ENCODE peak calls at places on chromosomes 11 and 22, in seven cellular contexts. One of them, this sample, is unnamed.

GRCh38 chr22:38487946-38488345 is 18.2 kb downstream of the DDX17 start:
- DNase-seq in nephron progenitor cell: no peak
- DNase-seq in BE2C: no peak
- DNase-seq in sigmoid colon: no peak
- DNase-seq in mesothelial cell of epicardium: no peak
- DNase-seq in spleen: no peak
- DNase-seq in colonic mucosa: no peak
- DNase-seq in this sample: no peak

GRCh38 chr11:111604392-111605009 is 2.3 kb downstream of the SIK2 start:
- DNase-seq in nephron progenitor cell: peak
- DNase-seq in BE2C: no peak
- DNase-seq in sigmoid colon: no peak
- DNase-seq in mesothelial cell of epicardium: no peak
- DNase-seq in spleen: no peak
- DNase-seq in colonic mucosa: no peak
- DNase-seq in this sample: no peak

GRCh38 chr22:48391820-48392219 is 1435.9 kb downstream of the BRD1 start:
- DNase-seq in nephron progenitor cell: no peak
- DNase-seq in BE2C: no peak
- DNase-seq in sigmoid colon: no peak
- DNase-seq in mesothelial cell of epicardium: peak
- DNase-seq in spleen: no peak
- DNase-seq in colonic mucosa: no peak
- DNase-seq in this sample: no peak

GRCh38 chr11:112085822-112086421 is 634 bp downstream of the TIMM8B start:
- DNase-seq in nephron progenitor cell: no peak
- DNase-seq in BE2C: peak
- DNase-seq in sigmoid colon: no peak
- DNase-seq in mesothelial cell of epicardium: no peak
- DNase-seq in spleen: peak
- DNase-seq in colonic mucosa: peak
- DNase-seq in this sample: peak

GRCh38 chr11:72609045-72609444 is 65.2 kb downstream of the PDE2A start:
- DNase-seq in nephron progenitor cell: no peak
- DNase-seq in BE2C: no peak
- DNase-seq in sigmoid colon: no peak
- DNase-seq in mesothelial cell of epicardium: no peak
- DNase-seq in spleen: no peak
- DNase-seq in colonic mucosa: no peak
- DNase-seq in this sample: no peak

GRCh38 chr11:11578542-11578941 is 43.3 kb downstream of the GALNT18 start:
- DNase-seq in nephron progenitor cell: no peak
- DNase-seq in BE2C: no peak
- DNase-seq in sigmoid colon: no peak
- DNase-seq in mesothelial cell of epicardium: no peak
- DNase-seq in spleen: no peak
- DNase-seq in colonic mucosa: no peak
- DNase-seq in this sample: peak

GRCh38 chr11:122735031-122735430 is 79.5 kb downstream of the UBASH3B start:
- DNase-seq in nephron progenitor cell: no peak
- DNase-seq in BE2C: no peak
- DNase-seq in sigmoid colon: no peak
- DNase-seq in mesothelial cell of epicardium: no peak
- DNase-seq in spleen: no peak
- DNase-seq in colonic mucosa: no peak
- DNase-seq in this sample: no peak

GRCh38 chr11:72821920-72822799 is 7.9 kb downstream of the ATG16L2 start:
- DNase-seq in nephron progenitor cell: peak
- DNase-seq in BE2C: peak
- DNase-seq in sigmoid colon: peak
- DNase-seq in mesothelial cell of epicardium: peak
- DNase-seq in spleen: peak
- DNase-seq in colonic mucosa: peak
- DNase-seq in this sample: peak

GRCh38 chr11:82980292-82980691 is 78.8 kb downstream of the DDIAS start:
- DNase-seq in nephron progenitor cell: no peak
- DNase-seq in BE2C: no peak
- DNase-seq in sigmoid colon: no peak
- DNase-seq in mesothelial cell of epicardium: no peak
- DNase-seq in spleen: no peak
- DNase-seq in colonic mucosa: no peak
- DNase-seq in this sample: no peak

GRCh38 chr22:49735411-49736311 is 92.0 kb downstream of the BRD1 start:
- DNase-seq in nephron progenitor cell: peak
- DNase-seq in BE2C: no peak
- DNase-seq in sigmoid colon: peak
- DNase-seq in mesothelial cell of epicardium: peak
- DNase-seq in spleen: no peak
- DNase-seq in colonic mucosa: no peak
- DNase-seq in this sample: no peak

GRCh38 chr11:110921742-110922200 is 209.5 kb upstream of the ARHGAP20 start:
- DNase-seq in nephron progenitor cell: no peak
- DNase-seq in BE2C: no peak
- DNase-seq in sigmoid colon: peak
- DNase-seq in mesothelial cell of epicardium: peak
- DNase-seq in spleen: no peak
- DNase-seq in colonic mucosa: no peak
- DNase-seq in this sample: no peak

GRCh38 chr11:73814812-73815211 is 27.1 kb downstream of the MRPL48 start:
- DNase-seq in nephron progenitor cell: no peak
- DNase-seq in BE2C: no peak
- DNase-seq in sigmoid colon: no peak
- DNase-seq in mesothelial cell of epicardium: no peak
- DNase-seq in spleen: no peak
- DNase-seq in colonic mucosa: no peak
- DNase-seq in this sample: no peak

GRCh38 chr11:69666261-69666660 is 8.9 kb downstream of the LTO1 start:
- DNase-seq in nephron progenitor cell: no peak
- DNase-seq in BE2C: no peak
- DNase-seq in sigmoid colon: peak
- DNase-seq in mesothelial cell of epicardium: no peak
- DNase-seq in spleen: peak
- DNase-seq in colonic mucosa: no peak
- DNase-seq in this sample: no peak

GRCh38 chr11:75286826-75287465 is 46.4 kb downstream of the TPBGL start:
- DNase-seq in nephron progenitor cell: no peak
- DNase-seq in BE2C: no peak
- DNase-seq in sigmoid colon: no peak
- DNase-seq in mesothelial cell of epicardium: no peak
- DNase-seq in spleen: no peak
- DNase-seq in colonic mucosa: no peak
- DNase-seq in this sample: no peak

GRCh38 chr11:10982695-10983492 is 125.0 kb upstream of the ZBED5 start:
- DNase-seq in nephron progenitor cell: no peak
- DNase-seq in BE2C: no peak
- DNase-seq in sigmoid colon: no peak
- DNase-seq in mesothelial cell of epicardium: no peak
- DNase-seq in spleen: no peak
- DNase-seq in colonic mucosa: no peak
- DNase-seq in this sample: peak

GRCh38 chr22:41826430-41827383 is 6.2 kb upstream of the SREBF2 start:
- DNase-seq in nephron progenitor cell: peak
- DNase-seq in BE2C: no peak
- DNase-seq in sigmoid colon: no peak
- DNase-seq in mesothelial cell of epicardium: no peak
- DNase-seq in spleen: no peak
- DNase-seq in colonic mucosa: peak
- DNase-seq in this sample: no peak

GRCh38 chr11:19557720-19558140 is 154.9 kb upstream of the NAV2 start:
- DNase-seq in nephron progenitor cell: peak
- DNase-seq in BE2C: peak
- DNase-seq in sigmoid colon: peak
- DNase-seq in mesothelial cell of epicardium: peak
- DNase-seq in spleen: peak
- DNase-seq in colonic mucosa: peak
- DNase-seq in this sample: peak

GRCh38 chr11:35980646-35981402 is 37.0 kb downstream of the LDLRAD3 start:
- DNase-seq in nephron progenitor cell: no peak
- DNase-seq in BE2C: no peak
- DNase-seq in sigmoid colon: no peak
- DNase-seq in mesothelial cell of epicardium: no peak
- DNase-seq in spleen: no peak
- DNase-seq in colonic mucosa: no peak
- DNase-seq in this sample: no peak

GRCh38 chr11:111272420-111272819 is 25.9 kb upstream of the POU2AF3 start:
- DNase-seq in nephron progenitor cell: no peak
- DNase-seq in BE2C: no peak
- DNase-seq in sigmoid colon: no peak
- DNase-seq in mesothelial cell of epicardium: no peak
- DNase-seq in spleen: no peak
- DNase-seq in colonic mucosa: no peak
- DNase-seq in this sample: no peak

GRCh38 chr22:22431271-22432220 is 77.0 kb downstream of the ZNF280B start:
- DNase-seq in nephron progenitor cell: peak
- DNase-seq in BE2C: peak
- DNase-seq in sigmoid colon: peak
- DNase-seq in mesothelial cell of epicardium: peak
- DNase-seq in spleen: peak
- DNase-seq in colonic mucosa: peak
- DNase-seq in this sample: peak

GRCh38 chr11:11620966-11621880 is 582 bp downstream of the GALNT18 start:
- DNase-seq in nephron progenitor cell: peak
- DNase-seq in BE2C: no peak
- DNase-seq in sigmoid colon: peak
- DNase-seq in mesothelial cell of epicardium: no peak
- DNase-seq in spleen: peak
- DNase-seq in colonic mucosa: peak
- DNase-seq in this sample: peak

GRCh38 chr22:45212992-45213751 is 27.5 kb downstream of the KIAA0930 start:
- DNase-seq in nephron progenitor cell: no peak
- DNase-seq in BE2C: peak
- DNase-seq in sigmoid colon: peak
- DNase-seq in mesothelial cell of epicardium: no peak
- DNase-seq in spleen: peak
- DNase-seq in colonic mucosa: no peak
- DNase-seq in this sample: no peak

GRCh38 chr11:79353706-79354105 is 87.1 kb downstream of the TENM4 start:
- DNase-seq in nephron progenitor cell: no peak
- DNase-seq in BE2C: no peak
- DNase-seq in sigmoid colon: no peak
- DNase-seq in mesothelial cell of epicardium: no peak
- DNase-seq in spleen: no peak
- DNase-seq in colonic mucosa: no peak
- DNase-seq in this sample: no peak

GRCh38 chr11:119054418-119054817 is 2.6 kb downstream of the HYOU1 start:
- DNase-seq in nephron progenitor cell: no peak
- DNase-seq in BE2C: no peak
- DNase-seq in sigmoid colon: no peak
- DNase-seq in mesothelial cell of epicardium: no peak
- DNase-seq in spleen: peak
- DNase-seq in colonic mucosa: no peak
- DNase-seq in this sample: no peak

GRCh38 chr11:119061256-119061655 is 4.3 kb upstream of the HYOU1 start:
- DNase-seq in nephron progenitor cell: no peak
- DNase-seq in BE2C: no peak
- DNase-seq in sigmoid colon: no peak
- DNase-seq in mesothelial cell of epicardium: no peak
- DNase-seq in spleen: no peak
- DNase-seq in colonic mucosa: no peak
- DNase-seq in this sample: no peak

GRCh38 chr11:119056397-119056999 is 507 bp downstream of the HYOU1 start:
- DNase-seq in nephron progenitor cell: no peak
- DNase-seq in BE2C: peak
- DNase-seq in sigmoid colon: peak
- DNase-seq in mesothelial cell of epicardium: no peak
- DNase-seq in spleen: no peak
- DNase-seq in colonic mucosa: peak
- DNase-seq in this sample: peak

GRCh38 chr11:119055901-119056300 is 1.1 kb downstream of the HYOU1 start:
- DNase-seq in nephron progenitor cell: no peak
- DNase-seq in BE2C: peak
- DNase-seq in sigmoid colon: no peak
- DNase-seq in mesothelial cell of epicardium: no peak
- DNase-seq in spleen: no peak
- DNase-seq in colonic mucosa: no peak
- DNase-seq in this sample: no peak

GRCh38 chr11:119057000-119057769 is at the start of gene HYOU1:
- DNase-seq in nephron progenitor cell: peak
- DNase-seq in BE2C: peak
- DNase-seq in sigmoid colon: peak
- DNase-seq in mesothelial cell of epicardium: peak
- DNase-seq in spleen: peak
- DNase-seq in colonic mucosa: peak
- DNase-seq in this sample: peak
- TF ChIP-seq CTCF in nephron progenitor cell: peak
- TF ChIP-seq CTCF in BE2C: peak
- TF ChIP-seq CTCF in sigmoid colon: no peak
- TF ChIP-seq CTCF in mesothelial cell of epicardium: no peak
- TF ChIP-seq CTCF in spleen: no peak
- TF ChIP-seq CTCF in colonic mucosa: no peak
- TF ChIP-seq CTCF in this sample: peak

GRCh38 chr11:102064316-102064715 is 17.1 kb downstream of the CFAP300 start:
- DNase-seq in nephron progenitor cell: no peak
- DNase-seq in BE2C: no peak
- DNase-seq in sigmoid colon: no peak
- DNase-seq in mesothelial cell of epicardium: no peak
- DNase-seq in spleen: no peak
- DNase-seq in colonic mucosa: no peak
- DNase-seq in this sample: no peak

GRCh38 chr11:102062106-102062505 is 14.9 kb downstream of the CFAP300 start:
- DNase-seq in nephron progenitor cell: no peak
- DNase-seq in BE2C: no peak
- DNase-seq in sigmoid colon: no peak
- DNase-seq in mesothelial cell of epicardium: no peak
- DNase-seq in spleen: no peak
- DNase-seq in colonic mucosa: no peak
- DNase-seq in this sample: no peak

DNA sequence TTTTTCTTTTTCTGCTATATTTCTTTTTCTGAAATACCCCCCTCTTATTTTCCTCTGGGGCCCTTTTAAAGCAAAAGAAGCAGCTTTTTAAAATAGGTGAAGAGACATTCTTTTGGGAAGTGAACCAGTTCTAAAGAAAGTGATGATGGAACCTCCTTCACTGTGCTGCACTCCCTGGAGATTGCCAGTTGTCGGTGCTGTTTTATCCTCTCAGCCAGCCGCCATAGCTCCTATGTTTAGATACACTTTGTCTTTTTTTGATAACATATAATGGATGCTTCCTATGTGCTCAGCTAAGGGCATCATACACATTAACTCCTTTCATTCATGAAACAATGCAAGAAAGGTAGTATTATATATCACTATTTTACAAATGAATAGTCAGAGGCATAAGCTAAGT is 14.0 kb downstream of the CFAP300 start:
- DNase-seq in nephron progenitor cell: no peak
- DNase-seq in BE2C: no peak
- DNase-seq in sigmoid colon: no peak
- DNase-seq in mesothelial cell of epicardium: no peak
- DNase-seq in spleen: no peak
- DNase-seq in colonic mucosa: no peak
- DNase-seq in this sample: no peak
- TF ChIP-seq CTCF in nephron progenitor cell: peak
- TF ChIP-seq CTCF in BE2C: peak
- TF ChIP-seq CTCF in sigmoid colon: no peak
- TF ChIP-seq CTCF in mesothelial cell of epicardium: no peak
- TF ChIP-seq CTCF in spleen: no peak
- TF ChIP-seq CTCF in colonic mucosa: no peak
- TF ChIP-seq CTCF in this sample: no peak

GRCh38 chr11:76419896-76420295 is 24.9 kb upstream of the EMSY start:
- DNase-seq in nephron progenitor cell: no peak
- DNase-seq in BE2C: peak
- DNase-seq in sigmoid colon: no peak
- DNase-seq in mesothelial cell of epicardium: no peak
- DNase-seq in spleen: no peak
- DNase-seq in colonic mucosa: no peak
- DNase-seq in this sample: no peak
- TF ChIP-seq CTCF in nephron progenitor cell: no peak
- TF ChIP-seq CTCF in BE2C: peak
- TF ChIP-seq CTCF in sigmoid colon: no peak
- TF ChIP-seq CTCF in mesothelial cell of epicardium: no peak
- TF ChIP-seq CTCF in spleen: no peak
- TF ChIP-seq CTCF in colonic mucosa: peak
- TF ChIP-seq CTCF in this sample: peak

GRCh38 chr11:125887373-125888324 is at the start of gene HYLS1:
- DNase-seq in nephron progenitor cell: peak
- DNase-seq in BE2C: peak
- DNase-seq in sigmoid colon: peak
- DNase-seq in mesothelial cell of epicardium: peak
- DNase-seq in spleen: peak
- DNase-seq in colonic mucosa: peak
- DNase-seq in this sample: peak
- TF ChIP-seq CTCF in nephron progenitor cell: peak
- TF ChIP-seq CTCF in BE2C: peak
- TF ChIP-seq CTCF in sigmoid colon: no peak
- TF ChIP-seq CTCF in mesothelial cell of epicardium: no peak
- TF ChIP-seq CTCF in spleen: no peak
- TF ChIP-seq CTCF in colonic mucosa: no peak
- TF ChIP-seq CTCF in this sample: no peak